ENCODE peak calls at places on chromosomes 12 and 14, in four cellular contexts. C, E, M and B are unnamed samples.

GRCh38 chr12:62856454-62856853 is 78.5 kb downstream of the PPM1H start:
- DNase-seq in C (no peak), E (no peak), M (no peak), B (no peak)

GRCh38 chr14:31391473-31391872 is 28.9 kb downstream of the HEATR5A start:
- DNase-seq in C (no peak), E (no peak), M (no peak), B (no peak)

GRCh38 chr12:89082354-89082753 is 269.9 kb downstream of the DUSP6 start:
- DNase-seq in C (no peak), E (no peak), M (peak; percentile 25), B (peak; percentile 48)

GRCh38 chr14:77883479-77884238 is 83.8 kb downstream of the ADCK1 start:
- DNase-seq in C (no peak), E (no peak), M (no peak), B (no peak)

GRCh38 chr12:108613548-108613947 is 15.7 kb upstream of the TMEM119 start:
- DNase-seq in C (no peak), E (no peak), M (no peak), B (no peak)

GRCh38 chr12:47561746-47562145 is 144.1 kb downstream of the RPAP3 start:
- DNase-seq in C (no peak), E (no peak), M (no peak), B (no peak)

GRCh38 chr14:34465069-34465859 is 3.2 kb upstream of the SPTSSA start:
- DNase-seq in C (peak; percentile 74), E (no peak), M (peak; percentile 50), B (peak; percentile 33)

GRCh38 chr12:98185606-98186005 is 329.8 kb upstream of the TMPO start:
- DNase-seq in C (no peak), E (no peak), M (no peak), B (peak; percentile 8)

GRCh38 chr12:131121705-131122405 is 168.1 kb downstream of the ADGRD1 start:
- DNase-seq in C (peak; percentile 18), E (no peak), M (no peak), B (no peak)

GRCh38 chr14:71117839-71118743 is 210.8 kb downstream of the PCNX1 start:
- DNase-seq in C (no peak), E (no peak), M (no peak), B (peak; percentile 78)

GRCh38 chr12:121590476-121591143 is 9.8 kb upstream of the KDM2B start:
- DNase-seq in C (peak; percentile 47), E (peak; percentile 74), M (no peak), B (peak; percentile 69)

GRCh38 chr14:100543471-100544455 is 43.5 kb downstream of the BEGAIN start:
- DNase-seq in C (no peak), E (no peak), M (no peak), B (no peak)

GRCh38 chr14:39492267-39492666 is 60.0 kb upstream of the FBXO33 start:
- DNase-seq in C (no peak), E (no peak), M (no peak), B (peak; percentile 91)

GRCh38 chr12:51401900-51402299 is 10.7 kb upstream of the GALNT6 start:
- DNase-seq in C (no peak), E (no peak), M (no peak), B (no peak)

GRCh38 chr12:59219148-59219547 is 298.8 kb upstream of the LRIG3 start:
- DNase-seq in C (no peak), E (no peak), M (no peak), B (no peak)

GRCh38 chr14:101731187-101732080 is 30.1 kb upstream of the PPP2R5C start:
- DNase-seq in C (peak; percentile 83), E (peak; percentile 48), M (peak; percentile 52), B (peak; percentile 41)

GRCh38 chr14:36167431-36167830 is 9.1 kb downstream of the PTCSC3 start:
- DNase-seq in C (no peak), E (no peak), M (no peak), B (no peak)

GRCh38 chr12:31729728-31730127 is 907 bp upstream of the AMN1 start:
- DNase-seq in C (peak; percentile 44), E (no peak), M (no peak), B (no peak)

GRCh38 chr14:69711065-69711464 is 55.9 kb upstream of the SRSF5 start:
- DNase-seq in C (no peak), E (no peak), M (no peak), B (peak; percentile 17)

GRCh38 chr12:98644433-98644711 is 216 bp downstream of the IKBIP start:
- DNase-seq in C (no peak), E (no peak), M (no peak), B (no peak)

GRCh38 chr12:130026608-130027176 is 122.9 kb upstream of the TMEM132D start:
- DNase-seq in C (peak; percentile 54), E (no peak), M (no peak), B (no peak)

GRCh38 chr12:6845395-6845794 is 4.7 kb downstream of the GNB3 start:
- DNase-seq in C (no peak), E (no peak), M (no peak), B (no peak)

GRCh38 chr12:67966560-67966959 is 22.7 kb upstream of the IFNG-AS1 start:
- DNase-seq in C (no peak), E (no peak), M (no peak), B (no peak)

GRCh38 chr14:90815817-90816662 is at the start of gene TTC7B:
- DNase-seq in C (peak; percentile 57), E (no peak), M (no peak), B (peak; percentile 24)

GRCh38 chr12:91778938-91779400 is 366.7 kb downstream of the BTG1 start:
- DNase-seq in C (peak; percentile 77), E (peak; percentile 93), M (peak; percentile 55), B (peak; percentile 88)

GRCh38 chr14:61460853-61461611 is 139.7 kb downstream of the PRKCH start:
- DNase-seq in C (peak; percentile 34), E (no peak), M (peak; percentile 60), B (peak; percentile 26)

GRCh38 chr14:61668267-61668666 is 27.0 kb upstream of the HIF1A start:
- DNase-seq in C (no peak), E (no peak), M (peak; percentile 35), B (no peak)

GRCh38 chr14:32366256-32366655 is 37.2 kb downstream of the AKAP6 start:
- DNase-seq in C (no peak), E (no peak), M (no peak), B (no peak)

GRCh38 chr12:86772688-86773087 is 516.5 kb upstream of the MGAT4C start:
- DNase-seq in C (no peak), E (no peak), M (no peak), B (peak; percentile 43)

GRCh38 chr14:65179918-65180724 is 77.8 kb upstream of the MAX start:
- DNase-seq in C (no peak), E (peak; percentile 94), M (peak; percentile 46), B (peak; percentile 89)

GRCh38 chr14:82251434-82251833 is 717.8 kb upstream of the SEL1L start:
- DNase-seq in C (no peak), E (no peak), M (no peak), B (no peak)

GRCh38 chr12:80086025-80086424 is 13.3 kb upstream of the OTOGL start:
- DNase-seq in C (no peak), E (no peak), M (no peak), B (no peak)

GRCh38 chr12:618626-619025 is 44.6 kb downstream of the NINJ2 start:
- DNase-seq in C (no peak), E (no peak), M (no peak), B (no peak)

GRCh38 chr12:27095346-27095745 is 13.0 kb upstream of the C12orf71 start:
- DNase-seq in C (no peak), E (no peak), M (no peak), B (no peak)

GRCh38 chr12:116050266-116050665 is 227.2 kb downstream of the MED13L start:
- DNase-seq in C (no peak), E (no peak), M (no peak), B (no peak)
- H3K4me1 ChIP-seq in C (no peaks in the 10 kb centered on the region), E (no peaks in the 10 kb centered on the region), M (peaks cover 2% of the 10 kb centered on the region), B (peaks cover 2% of the 10 kb centered on the region)

GRCh38 chr14:59585891-59586554 is 9.4 kb upstream of the CCDC175 start:
- DNase-seq in C (no peak), E (no peak), M (peak; percentile 11), B (peak; percentile 40)
- H3K4me3 ChIP-seq in C (no peak overlapping the region), E (no peak overlapping the region), M (no peak overlapping the region), B (no peak overlapping the region)

GRCh38 chr14:52115286-52115685 is 46.4 kb upstream of the NID2 start:
- DNase-seq in C (no peak), E (no peak), M (no peak), B (no peak)

GRCh38 chr14:52121441-52121840 is 52.6 kb upstream of the NID2 start:
- DNase-seq in C (no peak), E (no peak), M (no peak), B (peak; percentile 56)

GRCh38 chr14:52119030-52119429 is 50.2 kb upstream of the NID2 start:
- DNase-seq in C (no peak), E (no peak), M (no peak), B (no peak)

GRCh38 chr14:52112336-52113018 is 43.6 kb upstream of the NID2 start:
- DNase-seq in C (no peak), E (no peak), M (no peak), B (peak; percentile 84)

GRCh38 chr14:52117433-52117832 is 48.6 kb upstream of the NID2 start:
- DNase-seq in C (no peak), E (no peak), M (no peak), B (peak; percentile 54)
- TF ChIP-seq FOS in C (no peak), E (no peak), M (no peak), B (no peak)

GRCh38 chr12:54355104-54355815 is 9.0 kb downstream of the GPR84 start:
- DNase-seq in C (no peak), E (no peak), M (no peak), B (no peak)
- H3K4me1 ChIP-seq in C (peaks cover 55% of the 10 kb centered on the region), E (peaks cover 12% of the 10 kb centered on the region), M (peaks cover 20% of the 10 kb centered on the region), B (peaks cover 32% of the 10 kb centered on the region)

GRCh38 chr14:73630009-73630780 is 14.6 kb upstream of the DNAL1 start:
- DNase-seq in C (peak; percentile 77), E (no peak), M (no peak), B (no peak)

GRCh38 chr14:73633517-73634332 is 11.1 kb upstream of the DNAL1 start:
- DNase-seq in C (peak; percentile 64), E (peak; percentile 48), M (peak; percentile 71), B (peak; percentile 69)

GRCh38 chr14:73637830-73638229 is 7.0 kb upstream of the DNAL1 start:
- DNase-seq in C (no peak), E (no peak), M (no peak), B (no peak)

GRCh38 chr14:73634333-73634833 is 10.4 kb upstream of the DNAL1 start:
- DNase-seq in C (no peak), E (no peak), M (peak; percentile 29), B (no peak)

GRCh38 chr14:73633115-73633514 is 11.7 kb upstream of the DNAL1 start:
- DNase-seq in C (no peak), E (no peak), M (no peak), B (no peak)
- H3K4me3 ChIP-seq in C (no peak overlapping the region), E (peak overlapping the region; percentile 65), M (no peak overlapping the region), B (no peak overlapping the region)

GRCh38 chr14:64060648-64061096 is 207.9 kb downstream of the SYNE2 start:
- DNase-seq in C (peak; percentile 12), E (no peak), M (peak; percentile 10), B (no peak)
- TF ChIP-seq FOS in C (no peak), E (no peak), M (no peak), B (no peak)

GRCh38 chr12:113364698-113365097 is 6.3 kb downstream of the PLBD2 start:
- DNase-seq in C (no peak), E (no peak), M (no peak), B (no peak)
- H3K4me1 ChIP-seq in C (peaks cover 11% of the 10 kb centered on the region), E (no peaks in the 10 kb centered on the region), M (no peaks in the 10 kb centered on the region), B (peaks cover 3% of the 10 kb centered on the region)

GRCh38 chr12:103571286-103571685 is 15.8 kb upstream of the STAB2 start:
- DNase-seq in C (no peak), E (no peak), M (peak; percentile 13), B (no peak)
- H3K4me3 ChIP-seq in C (no peak overlapping the region), E (no peak overlapping the region), M (no peak overlapping the region), B (no peak overlapping the region)